ENCODE peak calls at places on chromosome 10, in eight cellular contexts. V, D, N, H, R, X, F and Q are unnamed samples.

GRCh38 chr10:114320249-114321116 is 81.4 kb downstream of the VWA2 start:
- DNase-seq in H (no peak), V (no peak), D (peak; percentile 85), F (no peak), X (no peak), R (no peak), N (peak; percentile 36), Q (no peak)

GRCh38 chr10:77809336-77809735 is 117.2 kb downstream of the DLG5 start:
- DNase-seq in N (no peak), X (no peak), R (no peak), F (no peak), H (no peak), V (no peak), D (no peak), Q (no peak)

GRCh38 chr10:101394522-101395133 is 40.7 kb downstream of the BTRC start:
- DNase-seq in H (no peak), R (no peak), F (no peak), D (no peak), X (peak; percentile 11), V (no peak), N (no peak), Q (no peak)

GRCh38 chr10:13590886-13591285 is 4.1 kb downstream of the PRPF18 start:
- DNase-seq in R (no peak), N (no peak), D (no peak), V (no peak), F (no peak), X (no peak), H (no peak), Q (no peak)

GRCh38 chr10:1308415-1308814 is 252.2 kb downstream of the WDR37 start:
- DNase-seq in R (no peak), X (no peak), D (no peak), V (no peak), H (no peak), N (no peak), F (no peak), Q (no peak)

GRCh38 chr10:95406651-95407280 is 116.0 kb upstream of the PDLIM1 start:
- DNase-seq in V (no peak), X (no peak), D (peak; percentile 10), R (no peak), H (peak; percentile 69), F (no peak), N (peak; percentile 90), Q (no peak)

GRCh38 chr10:79444243-79445119 is 943 bp downstream of the ZCCHC24 start:
- DNase-seq in R (peak; percentile 29), X (peak; percentile 71), N (peak; percentile 34), D (peak; percentile 21), H (no peak), V (peak; percentile 54), F (peak; percentile 41), Q (peak; percentile 52)

GRCh38 chr10:77710759-77711682 is 73.4 kb upstream of the KCNMA1 start:
- DNase-seq in D (peak; percentile 48), H (peak; percentile 54), V (peak; percentile 56), R (peak; percentile 54), X (peak; percentile 56), F (peak; percentile 77), N (peak; percentile 72), Q (peak; percentile 69)

GRCh38 chr10:6537704-6538103 is 42.4 kb downstream of the PRKCQ start:
- DNase-seq in N (no peak), H (no peak), V (no peak), R (no peak), D (no peak), F (no peak), X (no peak), Q (no peak)

GRCh38 chr10:62851449-62851848 is 35.3 kb upstream of the EGR2 start:
- DNase-seq in F (no peak), R (no peak), V (no peak), D (peak; percentile 16), X (peak; percentile 27), H (no peak), N (no peak), Q (no peak)

GRCh38 chr10:33066558-33067236 is 108.7 kb upstream of the ITGB1 start:
- DNase-seq in D (peak; percentile 88), R (no peak), H (no peak), X (peak; percentile 76), F (no peak), N (no peak), V (no peak), Q (no peak)

GRCh38 chr10:110641256-110641655 is 2.9 kb upstream of the RBM20 start:
- DNase-seq in V (peak; percentile 59), X (peak; percentile 58), H (no peak), D (peak; percentile 91), N (no peak), F (no peak), R (no peak), Q (no peak)

GRCh38 chr10:66822801-66823200 is 103.0 kb upstream of the LRRTM3 start:
- DNase-seq in V (no peak), N (no peak), H (no peak), F (no peak), D (no peak), X (no peak), R (no peak), Q (no peak)

GRCh38 chr10:104322416-104322782 is 15.9 kb downstream of the ITPRIP start:
- DNase-seq in X (no peak), R (no peak), V (no peak), D (no peak), F (no peak), N (no peak), H (no peak), Q (no peak)

GRCh38 chr10:132397671-132398565 is 918 bp downstream of the PWWP2B start:
- DNase-seq in R (peak; percentile 18), F (peak; percentile 66), X (peak; percentile 74), D (peak; percentile 47), H (no peak), V (no peak), N (peak; percentile 69), Q (no peak)

GRCh38 chr10:78375854-78376785 is 342.5 kb downstream of the RPS24 start:
- DNase-seq in R (no peak), H (no peak), D (no peak), X (no peak), F (no peak), N (no peak), V (no peak), Q (no peak)

GRCh38 chr10:6840766-6841165 is 260.7 kb upstream of the PRKCQ start:
- DNase-seq in F (no peak), V (no peak), N (no peak), D (no peak), X (peak; percentile 43), R (no peak), H (no peak), Q (no peak)

GRCh38 chr10:93715345-93715744 is 13.0 kb upstream of the FRA10AC1 start:
- DNase-seq in H (no peak), F (no peak), R (no peak), D (no peak), V (no peak), N (no peak), X (no peak), Q (no peak)

GRCh38 chr10:114810926-114811325 is 10.7 kb upstream of the FHIP2A start:
- DNase-seq in R (no peak), D (no peak), F (no peak), N (no peak), V (no peak), X (no peak), H (no peak), Q (no peak)

GRCh38 chr10:74949434-74949833 is 123.0 kb downstream of the KAT6B start:
- DNase-seq in R (no peak), V (peak; percentile 28), H (no peak), X (peak; percentile 70), N (no peak), D (no peak), F (no peak), Q (no peak)

GRCh38 chr10:79995979-79996629 is 47.2 kb upstream of the SFTPD start:
- DNase-seq in D (no peak), X (no peak), V (no peak), H (no peak), R (no peak), F (no peak), N (no peak), Q (no peak)

GRCh38 chr10:48461623-48462481 is 143.0 kb downstream of the ARHGAP22 start:
- DNase-seq in D (no peak), V (no peak), N (no peak), H (no peak), R (no peak), F (no peak), X (no peak), Q (no peak)

GRCh38 chr10:92880233-92880861 is 32.0 kb downstream of the EXOC6 start:
- DNase-seq in H (no peak), R (no peak), X (peak; percentile 73), D (peak; percentile 66), N (peak; percentile 21), F (no peak), V (peak; percentile 53), Q (peak; percentile 12)

GRCh38 chr10:63744060-63744941 is 223.1 kb downstream of the REEP3 start:
- DNase-seq in D (no peak), V (no peak), F (no peak), N (no peak), H (no peak), R (no peak), X (no peak), Q (no peak)